ENCODE peak calls at places on chromosomes 11 and 22, in six cellular contexts. Y is tibial nerve, F is transverse colon, S is sigmoid colon, E is H54, T is body of pancreas. G is an unnamed sample.

GRCh38 chr22:41469218-41469851 is 418 bp downstream of the ACO2 start:
- DNase-seq in F (peak), S (peak), Y (no peak), T (peak), E (no peak), G (no peak)

GRCh38 chr22:37775785-37776638 is 31.7 kb upstream of the GCAT start:
- DNase-seq in Y (no peak), E (no peak), T (no peak), S (no peak), F (no peak), G (no peak)

GRCh38 chr11:31102875-31103274 is 266.7 kb downstream of the DCDC1 start:
- DNase-seq in F (no peak), Y (no peak), E (no peak), S (no peak), T (no peak), G (no peak)

GRCh38 chr11:129352627-129353026 is 23.0 kb upstream of the BARX2 start:
- DNase-seq in E (no peak), F (no peak), Y (no peak), S (no peak), T (no peak), G (no peak)

GRCh38 chr11:1276061-1276790 is 33.2 kb downstream of the TOLLIP start:
- DNase-seq in S (no peak), Y (no peak), T (no peak), F (no peak), E (no peak), G (no peak)

GRCh38 chr11:96167787-96168186 is 175.2 kb downstream of the MAML2 start:
- DNase-seq in F (no peak), Y (no peak), E (no peak), S (no peak), T (no peak), G (no peak)

GRCh38 chr11:45079943-45080719 is 66.3 kb upstream of the PRDM11 start:
- DNase-seq in Y (no peak), F (peak), E (no peak), T (no peak), S (no peak), G (no peak)

GRCh38 chr11:13189561-13190435 is 87.8 kb upstream of the BMAL1 start:
- DNase-seq in F (no peak), Y (no peak), T (no peak), E (no peak), S (no peak), G (no peak)

GRCh38 chr22:32106930-32107329 is 52.2 kb downstream of the C22orf42 start:
- DNase-seq in E (no peak), F (no peak), S (no peak), T (no peak), Y (no peak), G (no peak)

GRCh38 chr11:86571273-86571948 is 101.0 kb downstream of the ME3 start:
- DNase-seq in T (no peak), E (no peak), S (no peak), F (peak), Y (no peak), G (peak)

GRCh38 chr22:45577746-45578523 is 75.3 kb downstream of the FBLN1 start:
- DNase-seq in E (peak), T (peak), S (peak), Y (peak), F (peak), G (peak)

GRCh38 chr22:44686873-44687600 is 15.0 kb upstream of the PRR5 start:
- DNase-seq in Y (no peak), F (no peak), S (no peak), T (no peak), E (no peak), G (no peak)

GRCh38 chr11:95152878-95153856 is 63.5 kb downstream of the ENDOD1 start:
- DNase-seq in E (no peak), F (no peak), T (no peak), Y (no peak), S (no peak), G (peak)

GRCh38 chr11:44972746-44973435 is 22.2 kb upstream of the TP53I11 start:
- DNase-seq in S (no peak), Y (no peak), T (no peak), E (no peak), F (no peak), G (no peak)

GRCh38 chr11:47950396-47950795 is 30.0 kb upstream of the PTPRJ start:
- DNase-seq in F (peak), Y (no peak), S (no peak), T (no peak), E (no peak), G (no peak)

GRCh38 chr11:121533556-121534050 is 80.8 kb upstream of the SORL1-AS1 start:
- DNase-seq in E (no peak), F (no peak), Y (no peak), T (no peak), S (no peak), G (no peak)

GRCh38 chr11:23403210-23404185 is 543.2 kb upstream of the CCDC179 start:
- DNase-seq in F (no peak), S (peak), E (no peak), T (no peak), Y (no peak), G (no peak)

GRCh38 chr11:2734181-2735052 is 34.6 kb upstream of the KCNQ1OT1 start:
- DNase-seq in S (no peak), T (no peak), Y (no peak), E (no peak), F (no peak), G (no peak)

GRCh38 chr22:30777589-30777988 is 82.9 kb downstream of the OSBP2 start:
- DNase-seq in S (no peak), T (no peak), E (no peak), F (no peak), Y (no peak), G (no peak)

GRCh38 chr11:108685419-108686161 is 20.7 kb downstream of the DDX10 start:
- DNase-seq in Y (no peak), F (no peak), T (no peak), E (no peak), S (no peak), G (no peak)

GRCh38 chr11:133176748-133177147 is 355.6 kb downstream of the OPCML start:
- DNase-seq in T (no peak), F (no peak), Y (no peak), S (no peak), E (no peak), G (no peak)

GRCh38 chr11:96168623-96169022 is 174.4 kb downstream of the MAML2 start:
- DNase-seq in F (no peak), Y (no peak), S (peak), T (peak), E (no peak), G (no peak)

GRCh38 chr22:32752868-32753520 is 48.5 kb upstream of the TIMP3 start:
- DNase-seq in T (no peak), S (peak), E (no peak), F (no peak), Y (no peak), G (no peak)

GRCh38 chr11:94574193-94574961 is 7.2 kb downstream of the PIWIL4 start:
- DNase-seq in Y (no peak), S (no peak), F (no peak), E (no peak), T (no peak), G (no peak)

GRCh38 chr11:100680070-100680469 is 7.0 kb upstream of the ARHGAP42 start:
- DNase-seq in Y (no peak), F (no peak), S (no peak), E (no peak), T (no peak), G (no peak)

GRCh38 chr22:38315801-38316339 is 1.4 kb downstream of the CSNK1E start:
- DNase-seq in S (no peak), F (no peak), T (no peak), E (no peak), Y (no peak), G (no peak)

GRCh38 chr22:49829044-49829719 is 1.5 kb upstream of the BRD1 start:
- DNase-seq in E (no peak), Y (no peak), F (no peak), T (no peak), S (no peak), G (no peak)

GRCh38 chr22:22731374-22731676 is 86.9 kb downstream of the GGTLC2 start:
- DNase-seq in F (no peak), E (no peak), T (no peak), Y (no peak), S (no peak), G (no peak)

GRCh38 chr11:82718307-82718706 is 15.4 kb downstream of the FAM181B start:
- DNase-seq in F (no peak), T (peak), Y (no peak), E (peak), S (no peak), G (peak)

GRCh38 chr11:117985953-117986887 is at the start of gene IL10RA:
- DNase-seq in F (peak), Y (peak), T (peak), S (peak), E (no peak), G (peak)
- TF ChIP-seq POLR2A in F (peak), Y (peak), T (peak), S (no peak), E (no peak), G (peak)

DNA sequence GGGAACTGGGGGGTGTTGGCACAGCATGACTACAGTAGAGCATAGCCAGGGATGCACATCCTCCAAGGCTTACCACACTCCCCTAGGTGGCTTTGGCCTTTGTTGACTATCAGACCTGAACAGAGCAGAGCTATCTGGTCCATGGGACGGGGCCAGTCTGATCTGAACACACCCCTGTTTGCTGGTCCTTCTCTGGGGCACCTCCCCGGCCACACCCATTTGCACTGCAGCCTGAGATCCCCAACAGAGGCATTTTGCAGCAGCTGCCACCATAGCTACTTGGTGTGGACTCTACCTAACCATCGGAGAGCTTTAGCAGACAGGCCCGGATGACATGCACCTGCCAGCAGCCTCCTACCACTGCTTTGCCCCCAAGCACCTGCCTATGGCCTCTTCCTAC is 75.8 kb upstream of the NOX4 start:
- DNase-seq in F (no peak), T (no peak), Y (no peak), S (no peak), E (no peak), G (no peak)
- TF ChIP-seq POLR2A in F (no peak), T (no peak), Y (no peak), S (no peak), E (no peak), G (no peak)

GRCh38 chr11:65041206-65042035 is at the start of gene SAC3D1:
- DNase-seq in S (no peak), Y (no peak), F (peak), T (peak), E (peak), G (peak)
- TF ChIP-seq POLR2A in S (no peak), Y (no peak), F (no peak), T (no peak), E (peak), G (no peak)

GRCh38 chr11:18588297-18589252 is at the start of gene UEVLD:
- DNase-seq in S (peak), F (peak), T (peak), E (peak), Y (peak), G (peak)
- TF ChIP-seq POLR2A in S (peak), F (peak), T (peak), E (peak), Y (no peak), G (peak)